ENCODE peak calls at places on chromosomes 7 and 10, in four cellular contexts. J is mesenteric fat pad; W is EL; T is activated CD4-positive, alpha-beta T cell treated with anti-CD3 and anti-CD28 coated beads for 1 hour. A is an unnamed sample.

GRCh38 chr10:129833988-129834387 is 130.1 kb downstream of the EBF3 start:
- DNase-seq in T (no peak), J (no peak), W (no peak), A (no peak)

GRCh38 chr7:102874166-102874829 is 38.5 kb upstream of the LRRC17 start:
- DNase-seq in J (no peak), T (no peak), W (peak), A (no peak)

GRCh38 chr10:79081353-79082034 is 12.7 kb downstream of the ZMIZ1 start:
- DNase-seq in T (no peak), W (peak), J (no peak), A (no peak)

GRCh38 chr10:132774179-132774904 is 11.6 kb downstream of the NKX6-2 start:
- DNase-seq in W (no peak), T (no peak), J (no peak), A (no peak)

GRCh38 chr10:130491698-130492050 is 355.5 kb downstream of the GLRX3 start:
- DNase-seq in W (no peak), T (no peak), J (no peak), A (no peak)

GRCh38 chr10:17802350-17802749 is 6.8 kb upstream of the MRC1 start:
- DNase-seq in W (no peak), J (no peak), T (no peak), A (no peak)

GRCh38 chr7:159227433-159227832 is 82.8 kb upstream of the VIPR2 start:
- DNase-seq in W (no peak), T (no peak), J (no peak), A (no peak)

GRCh38 chr10:119299531-119299930 is 92.2 kb downstream of the GRK5 start:
- DNase-seq in W (no peak), T (no peak), J (no peak), A (no peak)

GRCh38 chr10:118901409-118901808 is 128.1 kb upstream of the NANOS1 start:
- DNase-seq in J (no peak), T (no peak), W (no peak), A (no peak)

GRCh38 chr7:119594956-119595355 is 678.0 kb upstream of the KCND2 start:
- DNase-seq in W (no peak), J (no peak), T (no peak), A (no peak)

GRCh38 chr7:22660732-22661131 is 66.3 kb upstream of the IL6 start:
- DNase-seq in W (no peak), J (no peak), T (no peak), A (no peak)

GRCh38 chr7:503046-503574 is 16.5 kb downstream of the PDGFA start:
- DNase-seq in J (no peak), W (no peak), T (no peak), A (no peak)